ENCODE peak calls at places on chromosome 10, in four cellular contexts. W is mesothelial cell of epicardium, D is A172, M is dorsolateral prefrontal cortex. Q is an unnamed sample.

GRCh38 chr10:122055252-122055651 is 66.3 kb downstream of the TACC2 start:
- DNase-seq in M (no peak), D (no peak), W (no peak), Q (no peak)

GRCh38 chr10:72906446-72906845 is 12.9 kb downstream of the OIT3 start:
- DNase-seq in D (no peak), W (no peak), M (no peak), Q (no peak)

GRCh38 chr10:32413513-32413912 is 32.4 kb upstream of the CCDC7 start:
- DNase-seq in D (peak), M (no peak), W (no peak), Q (no peak)

GRCh38 chr10:102335184-102335583 is 60.3 kb upstream of the NFKB2 start:
- DNase-seq in M (no peak), D (no peak), W (no peak), Q (no peak)

GRCh38 chr10:75552171-75552570 is 120.7 kb downstream of the LRMDA start:
- DNase-seq in W (no peak), D (no peak), M (no peak), Q (no peak)

GRCh38 chr10:17386616-17387075 is 67.7 kb downstream of the ST8SIA6 start:
- DNase-seq in D (no peak), M (no peak), W (no peak), Q (no peak)

GRCh38 chr10:120761951-120762350 is 89.2 kb upstream of the WDR11 start:
- DNase-seq in D (no peak), W (no peak), M (no peak), Q (no peak)

GRCh38 chr10:76150139-76150885 is 718.9 kb downstream of the LRMDA start:
- DNase-seq in W (no peak), D (no peak), M (no peak), Q (peak)

GRCh38 chr10:103504181-103504783 is 10.8 kb downstream of the NEURL1 start:
- DNase-seq in D (peak), W (no peak), M (no peak), Q (no peak)

GRCh38 chr10:14751576-14752330 is 22.9 kb downstream of the FAM107B start:
- DNase-seq in M (no peak), D (no peak), W (no peak), Q (no peak)

GRCh38 chr10:43043773-43044394 is 33.0 kb upstream of the RET start:
- DNase-seq in W (peak), D (no peak), M (no peak), Q (peak)

Q was measured in H7.